ENCODE peak calls at places on chromosomes 3 and 15, in eight cellular contexts. One of them, this sample, is unnamed.

GRCh38 chr3:142960322-142960850 is 3.1 kb downstream of the PAQR9 start:
- DNase-seq in fibroblast of pulmonary artery: no peak
- DNase-seq in brain microvascular endothelial cell: no peak
- DNase-seq in pancreas: no peak
- DNase-seq in cardiac fibroblast: no peak
- DNase-seq in spleen: no peak
- DNase-seq in lung: no peak
- DNase-seq in chondrocyte: no peak
- DNase-seq in this sample: no peak

GRCh38 chr3:178671261-178672191 is 135.3 kb downstream of the KCNMB2 start:
- DNase-seq in fibroblast of pulmonary artery: peak; percentile 77
- DNase-seq in brain microvascular endothelial cell: peak; percentile 53
- DNase-seq in pancreas: no peak
- DNase-seq in cardiac fibroblast: peak; percentile 74
- DNase-seq in spleen: no peak
- DNase-seq in lung: no peak
- DNase-seq in chondrocyte: no peak
- DNase-seq in this sample: peak; percentile 62

GRCh38 chr15:70473623-70474366 is 289.6 kb downstream of the UACA start:
- DNase-seq in fibroblast of pulmonary artery: peak; percentile 55
- DNase-seq in brain microvascular endothelial cell: no peak
- DNase-seq in pancreas: no peak
- DNase-seq in cardiac fibroblast: peak; percentile 70
- DNase-seq in spleen: no peak
- DNase-seq in lung: no peak
- DNase-seq in chondrocyte: peak; percentile 51
- DNase-seq in this sample: no peak

GRCh38 chr15:71093089-71094024 is 21.9 kb upstream of the THSD4 start:
- DNase-seq in fibroblast of pulmonary artery: peak; percentile 51
- DNase-seq in brain microvascular endothelial cell: peak; percentile 84
- DNase-seq in pancreas: no peak
- DNase-seq in cardiac fibroblast: peak; percentile 34
- DNase-seq in spleen: no peak
- DNase-seq in lung: no peak
- DNase-seq in chondrocyte: no peak
- DNase-seq in this sample: no peak

GRCh38 chr3:13826672-13827071 is 53.2 kb downstream of the WNT7A start:
- DNase-seq in fibroblast of pulmonary artery: no peak
- DNase-seq in brain microvascular endothelial cell: no peak
- DNase-seq in pancreas: no peak
- DNase-seq in cardiac fibroblast: no peak
- DNase-seq in spleen: no peak
- DNase-seq in lung: no peak
- DNase-seq in chondrocyte: no peak
- DNase-seq in this sample: no peak

GRCh38 chr3:170002829-170003228 is 35.0 kb upstream of the GPR160 start:
- DNase-seq in fibroblast of pulmonary artery: peak; percentile 14
- DNase-seq in brain microvascular endothelial cell: no peak
- DNase-seq in pancreas: no peak
- DNase-seq in cardiac fibroblast: no peak
- DNase-seq in spleen: no peak
- DNase-seq in lung: no peak
- DNase-seq in chondrocyte: no peak
- DNase-seq in this sample: no peak

GRCh38 chr15:81968691-81969090 is 77.1 kb downstream of the MEX3B start:
- DNase-seq in fibroblast of pulmonary artery: no peak
- DNase-seq in brain microvascular endothelial cell: no peak
- DNase-seq in pancreas: no peak
- DNase-seq in cardiac fibroblast: no peak
- DNase-seq in spleen: no peak
- DNase-seq in lung: no peak
- DNase-seq in chondrocyte: no peak
- DNase-seq in this sample: no peak

GRCh38 chr3:148971819-148972218 is 19.5 kb upstream of the GYG1 start:
- DNase-seq in fibroblast of pulmonary artery: peak; percentile 87
- DNase-seq in brain microvascular endothelial cell: no peak
- DNase-seq in pancreas: peak; percentile 47
- DNase-seq in cardiac fibroblast: peak; percentile 91
- DNase-seq in spleen: no peak
- DNase-seq in lung: no peak
- DNase-seq in chondrocyte: no peak
- DNase-seq in this sample: no peak

GRCh38 chr3:14377838-14378169 is 24.6 kb upstream of the SLC6A6 start:
- DNase-seq in fibroblast of pulmonary artery: no peak
- DNase-seq in brain microvascular endothelial cell: no peak
- DNase-seq in pancreas: no peak
- DNase-seq in cardiac fibroblast: no peak
- DNase-seq in spleen: peak; percentile 87
- DNase-seq in lung: peak; percentile 57
- DNase-seq in chondrocyte: no peak
- DNase-seq in this sample: no peak

GRCh38 chr15:65634381-65634780 is 12.6 kb downstream of the SLC24A1 start:
- DNase-seq in fibroblast of pulmonary artery: no peak
- DNase-seq in brain microvascular endothelial cell: no peak
- DNase-seq in pancreas: no peak
- DNase-seq in cardiac fibroblast: no peak
- DNase-seq in spleen: no peak
- DNase-seq in lung: no peak
- DNase-seq in chondrocyte: no peak
- DNase-seq in this sample: no peak

GRCh38 chr3:123275691-123276090 is 73.9 kb downstream of the SEC22A start:
- DNase-seq in fibroblast of pulmonary artery: no peak
- DNase-seq in brain microvascular endothelial cell: no peak
- DNase-seq in pancreas: no peak
- DNase-seq in cardiac fibroblast: no peak
- DNase-seq in spleen: no peak
- DNase-seq in lung: no peak
- DNase-seq in chondrocyte: no peak
- DNase-seq in this sample: no peak

GRCh38 chr3:66836363-66837152 is 161.5 kb upstream of the KBTBD8 start:
- DNase-seq in fibroblast of pulmonary artery: peak; percentile 11
- DNase-seq in brain microvascular endothelial cell: no peak
- DNase-seq in pancreas: no peak
- DNase-seq in cardiac fibroblast: no peak
- DNase-seq in spleen: no peak
- DNase-seq in lung: no peak
- DNase-seq in chondrocyte: no peak
- DNase-seq in this sample: no peak

GRCh38 chr3:77342688-77343087 is 302.8 kb downstream of the ROBO2 start:
- DNase-seq in fibroblast of pulmonary artery: no peak
- DNase-seq in brain microvascular endothelial cell: no peak
- DNase-seq in pancreas: no peak
- DNase-seq in cardiac fibroblast: no peak
- DNase-seq in spleen: no peak
- DNase-seq in lung: no peak
- DNase-seq in chondrocyte: no peak
- DNase-seq in this sample: no peak

GRCh38 chr3:126569390-126569975 is 10.8 kb upstream of the C3orf22 start:
- DNase-seq in fibroblast of pulmonary artery: no peak
- DNase-seq in brain microvascular endothelial cell: no peak
- DNase-seq in pancreas: no peak
- DNase-seq in cardiac fibroblast: no peak
- DNase-seq in spleen: no peak
- DNase-seq in lung: no peak
- DNase-seq in chondrocyte: no peak
- DNase-seq in this sample: no peak

GRCh38 chr15:76150508-76150907 is 90.7 kb downstream of the TMEM266 start:
- DNase-seq in fibroblast of pulmonary artery: no peak
- DNase-seq in brain microvascular endothelial cell: no peak
- DNase-seq in pancreas: peak; percentile 55
- DNase-seq in cardiac fibroblast: no peak
- DNase-seq in spleen: no peak
- DNase-seq in lung: no peak
- DNase-seq in chondrocyte: no peak
- DNase-seq in this sample: no peak

DNA sequence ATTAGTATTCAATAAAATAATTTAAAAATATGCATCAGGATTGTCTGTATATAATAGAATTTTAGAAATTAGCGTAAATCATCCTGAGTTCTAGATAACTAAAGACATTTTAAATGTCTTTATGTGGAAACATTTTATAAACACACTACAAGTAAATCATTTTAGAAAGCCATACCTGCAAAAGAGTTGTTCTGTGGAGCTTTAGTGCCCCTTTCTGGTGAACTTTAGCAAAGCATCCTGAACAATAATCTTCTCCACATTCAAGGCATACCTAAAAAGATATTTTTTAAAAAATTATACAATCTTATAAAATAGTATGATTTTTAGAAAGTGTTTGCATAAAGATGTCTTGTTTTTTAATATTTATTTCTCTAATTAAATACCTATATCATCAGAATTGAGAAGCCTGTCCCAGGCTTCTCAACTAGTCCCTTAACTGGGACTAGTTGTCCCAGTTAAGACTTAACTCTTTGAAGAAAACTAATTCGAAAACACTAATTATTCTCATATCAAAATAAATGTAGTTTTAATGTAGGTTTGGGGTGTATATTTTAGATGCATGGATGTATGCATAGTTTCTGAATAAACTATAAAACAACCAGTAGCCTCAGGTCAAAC is 29.7 kb downstream of the ZBBX start:
- DNase-seq in fibroblast of pulmonary artery: peak; percentile 32
- DNase-seq in brain microvascular endothelial cell: peak; percentile 7
- DNase-seq in pancreas: no peak
- DNase-seq in cardiac fibroblast: peak; percentile 27
- DNase-seq in spleen: no peak
- DNase-seq in lung: no peak
- DNase-seq in chondrocyte: no peak
- DNase-seq in this sample: no peak
- TF ChIP-seq CTCF in fibroblast of pulmonary artery: peak; percentile 40
- TF ChIP-seq CTCF in brain microvascular endothelial cell: peak; percentile 49
- TF ChIP-seq CTCF in pancreas: peak; percentile 39
- TF ChIP-seq CTCF in cardiac fibroblast: no peak
- TF ChIP-seq CTCF in spleen: no peak
- TF ChIP-seq CTCF in lung: peak; percentile 4
- TF ChIP-seq CTCF in chondrocyte: peak; percentile 79
- TF ChIP-seq CTCF in this sample: peak; percentile 53

DNA sequence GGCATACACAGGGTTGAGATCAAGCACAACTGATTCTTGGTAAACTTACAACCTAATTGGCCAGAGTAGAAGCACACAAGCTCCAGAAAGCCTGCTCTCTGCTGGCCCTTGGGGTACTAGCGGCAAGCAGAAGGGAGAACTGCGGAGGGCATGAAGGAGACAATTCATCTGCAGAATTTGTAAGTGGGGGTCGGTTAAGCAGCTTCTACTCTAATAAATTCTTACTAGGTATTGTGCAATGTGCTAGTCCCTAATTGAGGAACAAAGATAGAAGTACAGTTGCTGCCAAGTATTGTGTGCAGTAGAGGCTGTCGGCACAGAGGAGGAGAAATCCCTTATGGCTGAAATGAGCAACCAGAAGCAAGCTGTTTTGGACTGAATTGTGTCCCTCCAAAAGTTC is 91.2 kb upstream of the VEPH1 start:
- DNase-seq in fibroblast of pulmonary artery: peak; percentile 74
- DNase-seq in brain microvascular endothelial cell: no peak
- DNase-seq in pancreas: no peak
- DNase-seq in cardiac fibroblast: peak; percentile 88
- DNase-seq in spleen: no peak
- DNase-seq in lung: no peak
- DNase-seq in chondrocyte: no peak
- DNase-seq in this sample: no peak
- TF ChIP-seq CTCF in fibroblast of pulmonary artery: peak; percentile 50
- TF ChIP-seq CTCF in brain microvascular endothelial cell: peak; percentile 51
- TF ChIP-seq CTCF in pancreas: no peak
- TF ChIP-seq CTCF in cardiac fibroblast: peak; percentile 45
- TF ChIP-seq CTCF in spleen: no peak
- TF ChIP-seq CTCF in lung: no peak
- TF ChIP-seq CTCF in chondrocyte: no peak
- TF ChIP-seq CTCF in this sample: no peak

GRCh38 chr15:57544840-57545239 is 46.9 kb upstream of the MYZAP start:
- DNase-seq in fibroblast of pulmonary artery: no peak
- DNase-seq in brain microvascular endothelial cell: no peak
- DNase-seq in pancreas: no peak
- DNase-seq in cardiac fibroblast: no peak
- DNase-seq in spleen: no peak
- DNase-seq in lung: no peak
- DNase-seq in chondrocyte: no peak
- DNase-seq in this sample: no peak
- TF ChIP-seq CTCF in fibroblast of pulmonary artery: no peak
- TF ChIP-seq CTCF in brain microvascular endothelial cell: no peak
- TF ChIP-seq CTCF in pancreas: no peak
- TF ChIP-seq CTCF in cardiac fibroblast: no peak
- TF ChIP-seq CTCF in spleen: no peak
- TF ChIP-seq CTCF in lung: no peak
- TF ChIP-seq CTCF in chondrocyte: no peak
- TF ChIP-seq CTCF in this sample: no peak

GRCh38 chr3:46442591-46443530 is 21.8 kb downstream of the LTF start:
- DNase-seq in fibroblast of pulmonary artery: no peak
- DNase-seq in brain microvascular endothelial cell: peak; percentile 19
- DNase-seq in pancreas: no peak
- DNase-seq in cardiac fibroblast: no peak
- DNase-seq in spleen: no peak
- DNase-seq in lung: no peak
- DNase-seq in chondrocyte: no peak
- DNase-seq in this sample: no peak
- TF ChIP-seq CTCF in fibroblast of pulmonary artery: no peak
- TF ChIP-seq CTCF in brain microvascular endothelial cell: peak; percentile 65
- TF ChIP-seq CTCF in pancreas: no peak
- TF ChIP-seq CTCF in cardiac fibroblast: peak; percentile 59
- TF ChIP-seq CTCF in spleen: peak; percentile 84
- TF ChIP-seq CTCF in lung: no peak
- TF ChIP-seq CTCF in chondrocyte: peak; percentile 79
- TF ChIP-seq CTCF in this sample: peak; percentile 56

GRCh38 chr3:196159952-196160804 is 51.0 kb downstream of the ZDHHC19 start:
- DNase-seq in fibroblast of pulmonary artery: peak; percentile 59
- DNase-seq in brain microvascular endothelial cell: peak; percentile 57
- DNase-seq in pancreas: peak; percentile 74
- DNase-seq in cardiac fibroblast: peak; percentile 70
- DNase-seq in spleen: peak; percentile 83
- DNase-seq in lung: peak; percentile 71
- DNase-seq in chondrocyte: peak; percentile 61
- DNase-seq in this sample: no peak

GRCh38 chr3:196163212-196163611 is 48.0 kb downstream of the ZDHHC19 start:
- DNase-seq in fibroblast of pulmonary artery: no peak
- DNase-seq in brain microvascular endothelial cell: no peak
- DNase-seq in pancreas: no peak
- DNase-seq in cardiac fibroblast: no peak
- DNase-seq in spleen: peak; percentile 31
- DNase-seq in lung: no peak
- DNase-seq in chondrocyte: peak; percentile 10
- DNase-seq in this sample: no peak

GRCh38 chr3:196156160-196156559 is 55.0 kb downstream of the ZDHHC19 start:
- DNase-seq in fibroblast of pulmonary artery: no peak
- DNase-seq in brain microvascular endothelial cell: no peak
- DNase-seq in pancreas: no peak
- DNase-seq in cardiac fibroblast: no peak
- DNase-seq in spleen: no peak
- DNase-seq in lung: no peak
- DNase-seq in chondrocyte: no peak
- DNase-seq in this sample: no peak

GRCh38 chr3:196162679-196163078 is 48.5 kb downstream of the ZDHHC19 start:
- DNase-seq in fibroblast of pulmonary artery: no peak
- DNase-seq in brain microvascular endothelial cell: no peak
- DNase-seq in pancreas: peak; percentile 61
- DNase-seq in cardiac fibroblast: no peak
- DNase-seq in spleen: peak; percentile 36
- DNase-seq in lung: no peak
- DNase-seq in chondrocyte: peak; percentile 37
- DNase-seq in this sample: no peak

GRCh38 chr3:196159526-196159925 is 51.7 kb downstream of the ZDHHC19 start:
- DNase-seq in fibroblast of pulmonary artery: no peak
- DNase-seq in brain microvascular endothelial cell: no peak
- DNase-seq in pancreas: no peak
- DNase-seq in cardiac fibroblast: no peak
- DNase-seq in spleen: no peak
- DNase-seq in lung: no peak
- DNase-seq in chondrocyte: peak; percentile 26
- DNase-seq in this sample: no peak
- TF ChIP-seq CTCF in fibroblast of pulmonary artery: no peak
- TF ChIP-seq CTCF in brain microvascular endothelial cell: no peak
- TF ChIP-seq CTCF in pancreas: no peak
- TF ChIP-seq CTCF in cardiac fibroblast: no peak
- TF ChIP-seq CTCF in spleen: no peak
- TF ChIP-seq CTCF in lung: no peak
- TF ChIP-seq CTCF in chondrocyte: no peak
- TF ChIP-seq CTCF in this sample: no peak